ENCODE peak calls at places on chromosome 17, in five cellular contexts. B, R, P, U and X are unnamed samples.
A peak's percentile ranks its signal among the peaks of the same experiment; 100 is the strongest.

GRCh38 chr17:77801545-77802332 is 156.8 kb upstream of the TNRC6C start:
- DNase-seq in B (no peak), R (no peak), P (no peak), U (peak; percentile 2), X (no peak)

GRCh38 chr17:42188749-42189650 is 3.7 kb upstream of the HCRT start:
- DNase-seq in B (no peak), R (no peak), P (no peak), U (no peak), X (no peak)

GRCh38 chr17:66491213-66491612 is 188.8 kb downstream of the PRKCA start:
- DNase-seq in B (no peak), R (no peak), P (no peak), U (no peak), X (no peak)

GRCh38 chr17:41452276-41452675 is 11.5 kb upstream of the KRT38 start:
- DNase-seq in B (no peak), R (no peak), P (no peak), U (no peak), X (no peak)

GRCh38 chr17:80891096-80892018 is 100.3 kb upstream of the CHMP6 start:
- DNase-seq in B (peak; percentile 73), R (peak; percentile 80), P (no peak), U (peak; percentile 7), X (peak; percentile 62)

GRCh38 chr17:78130439-78131101 is at the start of gene TMC8:
- DNase-seq in B (no peak), R (peak; percentile 89), P (no peak), U (peak; percentile 44), X (peak; percentile 93)

GRCh38 chr17:30495586-30495985 is 18.4 kb downstream of the GOSR1 start:
- DNase-seq in B (no peak), R (no peak), P (no peak), U (no peak), X (no peak)

GRCh38 chr17:19533718-19534561 is at the start of gene SLC47A1:
- DNase-seq in B (peak; percentile 30), R (no peak), P (peak; percentile 60), U (peak; percentile 74), X (peak; percentile 17)

GRCh38 chr17:35138218-35138617 is 3.9 kb downstream of the NLE1 start:
- DNase-seq in B (no peak), R (no peak), P (no peak), U (no peak), X (no peak)

GRCh38 chr17:41697122-41697962 is 8.7 kb downstream of the EIF1 start:
- DNase-seq in B (no peak), R (no peak), P (no peak), U (peak; percentile 70), X (no peak)

GRCh38 chr17:41486809-41487530 is 2.7 kb downstream of the KRT36 start:
- DNase-seq in B (no peak), R (no peak), P (peak; percentile 89), U (no peak), X (no peak)

GRCh38 chr17:61574542-61575351 is 16.3 kb downstream of the NACA2 start:
- DNase-seq in B (peak; percentile 51), R (no peak), P (peak; percentile 65), U (no peak), X (no peak)

GRCh38 chr17:28038802-28039600 is 3.5 kb upstream of the NLK start:
- DNase-seq in B (no peak), R (no peak), P (no peak), U (no peak), X (no peak)

GRCh38 chr17:75039238-75039637 is 7.5 kb downstream of the ATP5PD start:
- DNase-seq in B (no peak), R (no peak), P (no peak), U (no peak), X (no peak)

GRCh38 chr17:64534187-64534586 is 27.4 kb downstream of the CEP95 start:
- DNase-seq in B (no peak), R (no peak), P (no peak), U (no peak), X (no peak)

GRCh38 chr17:40554646-40555295 is 10.5 kb downstream of the CCR7 start:
- DNase-seq in B (no peak), R (no peak), P (no peak), U (no peak), X (no peak)

GRCh38 chr17:66677201-66677981 is 157.5 kb upstream of the CACNG5 start:
- DNase-seq in B (peak; percentile 78), R (no peak), P (no peak), U (no peak), X (no peak)

GRCh38 chr17:10699861-10700260 is 2.5 kb downstream of the ADPRM start:
- DNase-seq in B (no peak), R (peak; percentile 59), P (no peak), U (no peak), X (no peak)

GRCh38 chr17:42135664-42136653 is 13.4 kb downstream of the HSPB9 start:
- DNase-seq in B (peak; percentile 65), R (no peak), P (peak; percentile 43), U (peak; percentile 91), X (no peak)

GRCh38 chr17:17793378-17794214 is 43.2 kb downstream of the SREBF1 start:
- DNase-seq in B (no peak), R (no peak), P (no peak), U (no peak), X (no peak)

GRCh38 chr17:16158721-16159120 is 56.6 kb downstream of the NCOR1 start:
- DNase-seq in B (no peak), R (no peak), P (no peak), U (no peak), X (no peak)

GRCh38 chr17:50556803-50557202 is 3.7 kb upstream of the CACNA1G start:
- DNase-seq in B (no peak), R (no peak), P (no peak), U (peak; percentile 69), X (no peak)

GRCh38 chr17:63039899-63040602 is 74.0 kb downstream of the TANC2 start:
- DNase-seq in B (peak; percentile 41), R (no peak), P (no peak), U (no peak), X (no peak)

GRCh38 chr17:35052240-35052608 is 11.3 kb downstream of the RFFL start:
- DNase-seq in B (no peak), R (no peak), P (no peak), U (no peak), X (no peak)

DNA sequence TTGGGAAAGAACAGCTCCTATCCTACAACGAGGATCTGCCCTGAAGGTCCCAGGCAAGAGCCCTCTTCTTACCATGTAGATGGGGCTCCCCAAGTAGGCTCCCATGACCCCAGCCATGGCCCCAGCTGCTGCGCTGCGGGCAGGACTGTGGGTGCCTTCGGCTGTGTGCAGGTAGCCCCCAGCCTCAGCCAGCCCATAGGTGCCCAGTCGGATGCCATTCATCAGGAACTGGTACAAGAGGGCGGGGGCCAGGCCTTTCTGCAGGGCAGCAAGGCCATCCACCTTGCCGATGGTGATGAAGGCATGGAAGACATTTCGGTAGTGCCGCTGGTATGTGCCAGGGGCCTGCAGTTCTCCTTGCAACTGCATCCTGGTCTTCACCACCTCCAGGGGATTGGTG is 839 bp downstream of the SLC25A35 start:
- DNase-seq in B (no peak), R (no peak), P (no peak), U (no peak), X (no peak)
- H3K27ac ChIP-seq in B (peak overlapping the region; percentile 96), R (peak overlapping the region; percentile 73), P (no peak overlapping the region), U (no peak overlapping the region), X (peak overlapping the region; percentile 81)

GRCh38 chr17:1959871-1960569 is 65.1 kb downstream of the RTN4RL1 start:
- DNase-seq in B (no peak), R (no peak), P (no peak), U (no peak), X (no peak)

GRCh38 chr17:1957037-1957436 is 68.1 kb downstream of the RTN4RL1 start:
- DNase-seq in B (no peak), R (no peak), P (no peak), U (no peak), X (no peak)

GRCh38 chr17:1958134-1958881 is 66.8 kb downstream of the RTN4RL1 start:
- DNase-seq in B (no peak), R (no peak), P (no peak), U (no peak), X (no peak)

GRCh38 chr17:1963250-1963649 is 61.9 kb downstream of the RTN4RL1 start:
- DNase-seq in B (no peak), R (no peak), P (no peak), U (no peak), X (no peak)

DNA sequence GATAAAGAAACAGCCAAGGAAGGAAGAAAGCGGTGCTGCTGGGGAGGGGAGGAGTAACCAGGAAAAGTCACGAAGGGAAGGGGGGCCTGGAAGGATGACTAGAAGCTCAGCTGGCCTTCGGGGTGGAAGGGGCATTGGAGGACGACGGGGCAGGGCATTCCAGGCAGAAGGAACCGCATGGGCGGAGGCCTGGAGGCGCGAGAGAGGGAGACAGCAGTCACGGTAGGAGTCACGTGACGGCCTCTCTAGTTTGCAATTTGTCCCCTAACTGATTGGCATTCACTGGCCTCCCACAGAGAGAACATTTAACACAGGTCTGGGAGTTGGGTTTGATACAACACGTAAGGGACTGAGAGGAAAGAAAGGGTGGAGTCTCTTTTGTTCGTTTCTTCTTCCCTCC is 63.9 kb downstream of the RTN4RL1 start:
- DNase-seq in B (no peak), R (no peak), P (peak; percentile 80), U (no peak), X (no peak)
- H3K27ac ChIP-seq in B (no peak overlapping the region), R (no peak overlapping the region), P (peak overlapping the region; percentile 63), U (no peak overlapping the region), X (no peak overlapping the region)

GRCh38 chr17:57941384-57942370 is 13.5 kb downstream of the CUEDC1 start:
- DNase-seq in B (no peak), R (no peak), P (no peak), U (no peak), X (no peak)

GRCh38 chr17:57940653-57941329 is 14.4 kb downstream of the CUEDC1 start:
- DNase-seq in B (no peak), R (no peak), P (no peak), U (no peak), X (no peak)

GRCh38 chr17:57939797-57940196 is 15.4 kb downstream of the CUEDC1 start:
- DNase-seq in B (no peak), R (no peak), P (no peak), U (peak; percentile 36), X (no peak)

GRCh38 chr17:57938061-57938502 is 17.1 kb downstream of the CUEDC1 start:
- DNase-seq in B (no peak), R (no peak), P (no peak), U (no peak), X (no peak)

DNA sequence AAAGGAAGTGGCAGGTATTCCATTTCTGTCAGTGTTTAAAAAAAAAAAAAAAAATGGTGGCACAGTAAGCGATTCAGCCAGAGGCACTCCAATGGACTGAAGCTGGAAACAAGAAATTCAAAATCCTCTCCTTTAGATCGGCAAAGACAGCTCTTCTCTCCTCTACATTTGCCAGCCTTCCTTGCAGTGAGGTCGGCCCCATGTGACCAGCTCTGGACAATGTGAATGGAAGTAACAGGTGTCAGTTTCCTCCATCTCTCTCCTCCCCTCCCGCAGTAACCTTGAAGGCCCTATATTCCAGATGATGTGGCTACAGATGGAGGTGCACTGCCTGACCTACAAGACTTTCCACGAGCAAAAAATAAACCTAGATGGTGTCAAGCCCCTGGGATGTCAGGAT is 15.0 kb downstream of the CUEDC1 start:
- DNase-seq in B (no peak), R (no peak), P (peak; percentile 50), U (no peak), X (no peak)
- H3K27ac ChIP-seq in B (peak overlapping the region; percentile 57), R (no peak overlapping the region), P (no peak overlapping the region), U (no peak overlapping the region), X (no peak overlapping the region)

DNA sequence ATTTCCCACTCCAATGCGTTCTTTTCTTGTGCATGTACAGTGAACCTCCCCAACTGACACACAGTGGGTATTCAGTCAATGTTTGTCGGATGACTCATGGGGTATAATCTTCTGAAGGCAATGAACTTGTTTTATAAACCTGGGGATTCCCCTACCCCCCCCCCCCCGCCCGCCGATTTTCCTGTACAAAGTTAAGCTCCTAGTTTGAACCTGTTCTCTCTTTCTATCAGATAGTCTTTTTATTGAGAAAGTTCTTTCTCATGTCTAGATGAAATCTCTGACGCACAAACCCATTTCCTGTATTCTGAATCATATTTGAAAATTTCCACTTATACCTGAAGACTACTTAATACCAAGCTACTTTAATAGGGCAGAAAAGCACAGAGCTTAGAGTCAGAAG is 338.3 kb downstream of the CA10 start:
- DNase-seq in B (peak; percentile 26), R (no peak), P (no peak), U (no peak), X (no peak)
- H3K27ac ChIP-seq in B (no peak overlapping the region), R (no peak overlapping the region), P (no peak overlapping the region), U (no peak overlapping the region), X (no peak overlapping the region)